ENCODE peak calls at places on chromosomes 4 and X, in seven cellular contexts. U is sciatic nerve; Q is GM10248; V is NCI-H460; S is activated T-helper 9 cell treated with anti-CD3 and anti-CD28 coated beads, Interleukin-2, amount 50 U/mL, for 16 hours; G is T-helper 1 cell; O is HS-5. B is an unnamed sample.

GRCh38 chr4:83408958-83409357 is 46.7 kb downstream of the HELQ start:
- DNase-seq in Q (no peak), S (no peak), U (no peak), O (no peak), G (no peak), V (no peak), B (no peak)

GRCh38 chr4:171812377-171813194 is 618 bp upstream of the GALNTL6 start:
- DNase-seq in G (no peak), O (no peak), U (no peak), V (no peak), Q (peak), S (no peak), B (no peak)

GRCh38 chrX:93594780-93595179 is 78.6 kb downstream of the NAP1L3 start:
- DNase-seq in S (no peak), U (no peak), V (no peak), Q (no peak), G (no peak), O (no peak), B (no peak)

GRCh38 chrX:47239199-47239598 is 6.4 kb downstream of the USP11 start:
- DNase-seq in V (no peak), G (no peak), Q (no peak), S (no peak), O (no peak), U (no peak), B (no peak)

GRCh38 chr4:151887151-151887815 is 126.5 kb upstream of the GATB start:
- DNase-seq in V (no peak), G (no peak), S (no peak), U (no peak), Q (peak), O (peak), B (no peak)

GRCh38 chrX:17621566-17622270 is 115.6 kb upstream of the SCML1 start:
- DNase-seq in U (no peak), Q (no peak), S (no peak), O (no peak), G (no peak), V (no peak), B (no peak)

GRCh38 chr4:183118141-183118540 is 19.1 kb downstream of the WWC2 start:
- DNase-seq in S (no peak), O (no peak), Q (no peak), G (no peak), U (no peak), V (no peak), B (no peak)

GRCh38 chr4:183443609-183444148 is 757 bp upstream of the CDKN2AIP start:
- DNase-seq in O (peak), V (no peak), U (peak), G (no peak), S (no peak), Q (no peak), B (peak)

GRCh38 chr4:186734251-186734650 is 10.6 kb upstream of the FAT1 start:
- DNase-seq in S (no peak), U (no peak), O (no peak), G (no peak), V (no peak), Q (no peak), B (no peak)

GRCh38 chrX:2147928-2148327 is 352.8 kb downstream of the DHRSX start:
- DNase-seq in S (no peak), Q (no peak), G (no peak), O (no peak), V (no peak), U (no peak), B (no peak)

GRCh38 chr4:1927675-1928074 is 56.5 kb downstream of the NSD2 start:
- DNase-seq in O (no peak), S (no peak), Q (no peak), V (no peak), G (no peak), U (no peak), B (no peak)

GRCh38 chr4:168832746-168833575 is 177.1 kb downstream of the CBR4 start:
- DNase-seq in O (no peak), G (no peak), U (peak), V (no peak), S (no peak), Q (peak), B (no peak)

GRCh38 chrX:129323115-129323514 is 200.2 kb downstream of the SMARCA1 start:
- DNase-seq in V (no peak), S (no peak), Q (no peak), U (no peak), G (no peak), O (no peak), B (no peak)

GRCh38 chr4:99927566-99927965 is 18.9 kb downstream of the DNAJB14 start:
- DNase-seq in G (no peak), S (no peak), O (no peak), Q (no peak), V (no peak), U (no peak), B (no peak)

GRCh38 chr4:26349496-26349895 is 28.7 kb downstream of the RBPJ start:
- DNase-seq in S (no peak), O (no peak), Q (no peak), U (no peak), V (no peak), G (no peak), B (no peak)

GRCh38 chr4:61462451-61463326 is 262.6 kb downstream of the ADGRL3 start:
- DNase-seq in G (no peak), Q (no peak), U (no peak), S (no peak), O (peak), V (no peak), B (no peak)

GRCh38 chr4:141174457-141174856 is 41.2 kb upstream of the RNF150 start:
- DNase-seq in U (no peak), G (no peak), S (no peak), Q (peak), V (no peak), O (no peak), B (no peak)

GRCh38 chrX:152958047-152958446 is 35.9 kb downstream of the PNMA5 start:
- DNase-seq in Q (no peak), S (no peak), V (no peak), U (no peak), G (no peak), O (no peak), B (no peak)

GRCh38 chrX:44621088-44621487 is 78.4 kb upstream of the FUNDC1 start:
- DNase-seq in S (no peak), V (no peak), Q (no peak), O (no peak), G (no peak), U (no peak), B (no peak)

GRCh38 chr4:138576684-138577083 is 334.5 kb upstream of the SLC7A11 start:
- DNase-seq in V (peak), O (no peak), G (no peak), U (no peak), Q (no peak), S (no peak), B (no peak)

GRCh38 chr4:113368056-113368455 is 318.6 kb downstream of the ANK2 start:
- DNase-seq in Q (no peak), U (no peak), V (no peak), G (no peak), S (no peak), O (peak), B (no peak)

GRCh38 chr4:95963456-95963855 is 123.6 kb downstream of the PDHA2 start:
- DNase-seq in G (no peak), Q (no peak), V (no peak), U (no peak), S (no peak), O (no peak), B (no peak)

GRCh38 chr4:84691170-84691691 is 108.3 kb downstream of the CDS1 start:
- DNase-seq in S (no peak), V (peak), O (peak), Q (no peak), U (no peak), G (no peak), B (no peak)

GRCh38 chrX:40646489-40647306 is 663 bp downstream of the CXorf38 start:
- DNase-seq in U (peak), S (peak), V (no peak), O (no peak), Q (peak), G (no peak), B (peak)

GRCh38 chrX:15566244-15566643 is 34.5 kb downstream of the ACE2 start:
- DNase-seq in V (no peak), S (no peak), O (no peak), G (no peak), Q (no peak), U (no peak), B (no peak)

GRCh38 chr4:2337896-2338295 is 76.0 kb upstream of the MXD4 start:
- DNase-seq in U (no peak), S (no peak), G (no peak), V (no peak), Q (no peak), O (no peak), B (no peak)

B was measured in NCI-H510A treated with DMSO at 0.1 percent for 48 hours.